ENCODE peak calls at places on chromosomes 7 and 10, in four cellular contexts. One of them, this sample, is unnamed.

GRCh38 chr10:124903119-124903518 is 38.8 kb upstream of the ZRANB1 start:
- DNase-seq in adrenal gland: peak; percentile 79
- DNase-seq in fibroblast of lung: no peak
- DNase-seq in IMR-90: no peak
- DNase-seq in this sample: no peak

GRCh38 chr10:89426230-89426868 is 12.0 kb downstream of the IFIT5 start:
- DNase-seq in adrenal gland: no peak
- DNase-seq in fibroblast of lung: peak; percentile 56
- DNase-seq in IMR-90: peak; percentile 75
- DNase-seq in this sample: no peak

GRCh38 chr10:25083546-25084111 is 67.2 kb downstream of the THNSL1 start:
- DNase-seq in adrenal gland: peak; percentile 83
- DNase-seq in fibroblast of lung: peak; percentile 24
- DNase-seq in IMR-90: no peak
- DNase-seq in this sample: no peak

GRCh38 chr10:28681928-28682750 is 4.8 kb downstream of the BAMBI start:
- DNase-seq in adrenal gland: no peak
- DNase-seq in fibroblast of lung: no peak
- DNase-seq in IMR-90: no peak
- DNase-seq in this sample: no peak

GRCh38 chr10:72088879-72089585 is 681 bp upstream of the SPOCK2 start:
- DNase-seq in adrenal gland: peak; percentile 85
- DNase-seq in fibroblast of lung: no peak
- DNase-seq in IMR-90: no peak
- DNase-seq in this sample: no peak

GRCh38 chr7:31488562-31489203 is 25.2 kb upstream of the ITPRID1 start:
- DNase-seq in adrenal gland: peak; percentile 62
- DNase-seq in fibroblast of lung: peak; percentile 78
- DNase-seq in IMR-90: no peak
- DNase-seq in this sample: no peak

GRCh38 chr7:12315049-12315448 is 88.6 kb downstream of the VWDE start:
- DNase-seq in adrenal gland: no peak
- DNase-seq in fibroblast of lung: peak; percentile 18
- DNase-seq in IMR-90: no peak
- DNase-seq in this sample: no peak

GRCh38 chr10:15745748-15746147 is 26.0 kb upstream of the ITGA8 start:
- DNase-seq in adrenal gland: peak; percentile 62
- DNase-seq in fibroblast of lung: peak; percentile 45
- DNase-seq in IMR-90: peak; percentile 1
- DNase-seq in this sample: peak; percentile 20

GRCh38 chr10:5591336-5591824 is 66.6 kb downstream of the CALML3 start:
- DNase-seq in adrenal gland: no peak
- DNase-seq in fibroblast of lung: no peak
- DNase-seq in IMR-90: no peak
- DNase-seq in this sample: no peak

GRCh38 chr10:104735469-104735868 is 94.4 kb downstream of the SORCS3 start:
- DNase-seq in adrenal gland: no peak
- DNase-seq in fibroblast of lung: no peak
- DNase-seq in IMR-90: no peak
- DNase-seq in this sample: no peak

GRCh38 chr7:111232249-111233084 is 141.5 kb downstream of the LRRN3 start:
- DNase-seq in adrenal gland: no peak
- DNase-seq in fibroblast of lung: peak; percentile 76
- DNase-seq in IMR-90: peak; percentile 75
- DNase-seq in this sample: no peak

GRCh38 chr7:73717991-73718405 is 1.5 kb downstream of the STX1A start:
- DNase-seq in adrenal gland: no peak
- DNase-seq in fibroblast of lung: peak; percentile 93
- DNase-seq in IMR-90: peak; percentile 93
- DNase-seq in this sample: peak; percentile 53

GRCh38 chr7:88310950-88311674 is 4.4 kb upstream of the STEAP4 start:
- DNase-seq in adrenal gland: no peak
- DNase-seq in fibroblast of lung: no peak
- DNase-seq in IMR-90: no peak
- DNase-seq in this sample: no peak

GRCh38 chr7:102832694-102833093 is 80.1 kb upstream of the LRRC17 start:
- DNase-seq in adrenal gland: no peak
- DNase-seq in fibroblast of lung: no peak
- DNase-seq in IMR-90: no peak
- DNase-seq in this sample: no peak

GRCh38 chr10:119025336-119025735 is 4.2 kb upstream of the NANOS1 start:
- DNase-seq in adrenal gland: peak; percentile 82
- DNase-seq in fibroblast of lung: peak; percentile 82
- DNase-seq in IMR-90: peak; percentile 64
- DNase-seq in this sample: no peak

GRCh38 chr7:15557186-15557585 is 4.6 kb downstream of the AGMO start:
- DNase-seq in adrenal gland: no peak
- DNase-seq in fibroblast of lung: no peak
- DNase-seq in IMR-90: no peak
- DNase-seq in this sample: no peak

GRCh38 chr10:121291828-121292227 is 306.4 kb downstream of the FGFR2 start:
- DNase-seq in adrenal gland: no peak
- DNase-seq in fibroblast of lung: no peak
- DNase-seq in IMR-90: no peak
- DNase-seq in this sample: no peak

GRCh38 chr10:86371116-86371515 is 4.5 kb upstream of the GRID1 start:
- DNase-seq in adrenal gland: peak; percentile 18
- DNase-seq in fibroblast of lung: no peak
- DNase-seq in IMR-90: no peak
- DNase-seq in this sample: no peak

GRCh38 chr10:120457431-120458172 is 575 bp downstream of the PLPP4 start:
- DNase-seq in adrenal gland: no peak
- DNase-seq in fibroblast of lung: peak; percentile 18
- DNase-seq in IMR-90: no peak
- DNase-seq in this sample: no peak

GRCh38 chr7:891805-892204 is 15.5 kb downstream of the GET4 start:
- DNase-seq in adrenal gland: no peak
- DNase-seq in fibroblast of lung: no peak
- DNase-seq in IMR-90: no peak
- DNase-seq in this sample: no peak

GRCh38 chr7:636396-636795 is 90.1 kb upstream of the DNAAF5 start:
- DNase-seq in adrenal gland: no peak
- DNase-seq in fibroblast of lung: peak; percentile 23
- DNase-seq in IMR-90: no peak
- DNase-seq in this sample: no peak

GRCh38 chr7:133282094-133282493 is 29.2 kb downstream of the EXOC4 start:
- DNase-seq in adrenal gland: no peak
- DNase-seq in fibroblast of lung: no peak
- DNase-seq in IMR-90: no peak
- DNase-seq in this sample: no peak

GRCh38 chr7:153066711-153067110 is 307.2 kb downstream of the ACTR3B start:
- DNase-seq in adrenal gland: no peak
- DNase-seq in fibroblast of lung: no peak
- DNase-seq in IMR-90: no peak
- DNase-seq in this sample: no peak

GRCh38 chr7:23261843-23262452 is 15.4 kb downstream of the GPNMB start:
- DNase-seq in adrenal gland: peak; percentile 77
- DNase-seq in fibroblast of lung: peak; percentile 50
- DNase-seq in IMR-90: peak; percentile 67
- DNase-seq in this sample: no peak

GRCh38 chr10:86440874-86441838 is 74.6 kb upstream of the GRID1 start:
- DNase-seq in adrenal gland: no peak
- DNase-seq in fibroblast of lung: peak; percentile 92
- DNase-seq in IMR-90: peak; percentile 91
- DNase-seq in this sample: no peak

GRCh38 chr10:63977329-63977923 is 456.2 kb downstream of the REEP3 start:
- DNase-seq in adrenal gland: peak; percentile 55
- DNase-seq in fibroblast of lung: no peak
- DNase-seq in IMR-90: peak; percentile 13
- DNase-seq in this sample: no peak

GRCh38 chr10:114489521-114490310 is 85.4 kb upstream of the AFAP1L2 start:
- DNase-seq in adrenal gland: no peak
- DNase-seq in fibroblast of lung: peak; percentile 15
- DNase-seq in IMR-90: no peak
- DNase-seq in this sample: no peak

GRCh38 chr10:120578890-120579289 is 121.9 kb downstream of the PLPP4 start:
- DNase-seq in adrenal gland: no peak
- DNase-seq in fibroblast of lung: no peak
- DNase-seq in IMR-90: no peak
- DNase-seq in this sample: no peak

GRCh38 chr7:117597755-117598154 is 117.9 kb downstream of the CFTR start:
- DNase-seq in adrenal gland: no peak
- DNase-seq in fibroblast of lung: no peak
- DNase-seq in IMR-90: no peak
- DNase-seq in this sample: no peak

GRCh38 chr7:16755397-16755796 is 1.8 kb downstream of the TSPAN13 start:
- DNase-seq in adrenal gland: no peak
- DNase-seq in fibroblast of lung: peak; percentile 61
- DNase-seq in IMR-90: peak; percentile 36
- DNase-seq in this sample: no peak

GRCh38 chr7:1422512-1423265 is 36.6 kb downstream of the MICALL2 start:
- DNase-seq in adrenal gland: no peak
- DNase-seq in fibroblast of lung: no peak
- DNase-seq in IMR-90: no peak
- DNase-seq in this sample: no peak

GRCh38 chr7:44326261-44327125 is 1.1 kb upstream of the CAMK2B start:
- DNase-seq in adrenal gland: no peak
- DNase-seq in fibroblast of lung: no peak
- DNase-seq in IMR-90: no peak
- DNase-seq in this sample: no peak

GRCh38 chr7:132655071-132655761 is 78.9 kb upstream of the PLXNA4 start:
- DNase-seq in adrenal gland: peak; percentile 79
- DNase-seq in fibroblast of lung: peak; percentile 71
- DNase-seq in IMR-90: no peak
- DNase-seq in this sample: no peak

GRCh38 chr10:34164029-34164428 is 651.1 kb downstream of the PARD3 start:
- DNase-seq in adrenal gland: no peak
- DNase-seq in fibroblast of lung: no peak
- DNase-seq in IMR-90: no peak
- DNase-seq in this sample: no peak

GRCh38 chr10:3238115-3238871 is 65.7 kb upstream of the PITRM1 start:
- DNase-seq in adrenal gland: no peak
- DNase-seq in fibroblast of lung: no peak
- DNase-seq in IMR-90: no peak
- DNase-seq in this sample: no peak

GRCh38 chr10:34697366-34698247 is 117.5 kb downstream of the PARD3 start:
- DNase-seq in adrenal gland: no peak
- DNase-seq in fibroblast of lung: peak; percentile 43
- DNase-seq in IMR-90: no peak
- DNase-seq in this sample: no peak

GRCh38 chr7:151078233-151079040 is 2.2 kb downstream of the FASTK start:
- DNase-seq in adrenal gland: no peak
- DNase-seq in fibroblast of lung: no peak
- DNase-seq in IMR-90: no peak
- DNase-seq in this sample: no peak

GRCh38 chr10:4034907-4035581 is 250.0 kb upstream of the KLF6 start:
- DNase-seq in adrenal gland: no peak
- DNase-seq in fibroblast of lung: no peak
- DNase-seq in IMR-90: peak; percentile 41
- DNase-seq in this sample: no peak

DNA sequence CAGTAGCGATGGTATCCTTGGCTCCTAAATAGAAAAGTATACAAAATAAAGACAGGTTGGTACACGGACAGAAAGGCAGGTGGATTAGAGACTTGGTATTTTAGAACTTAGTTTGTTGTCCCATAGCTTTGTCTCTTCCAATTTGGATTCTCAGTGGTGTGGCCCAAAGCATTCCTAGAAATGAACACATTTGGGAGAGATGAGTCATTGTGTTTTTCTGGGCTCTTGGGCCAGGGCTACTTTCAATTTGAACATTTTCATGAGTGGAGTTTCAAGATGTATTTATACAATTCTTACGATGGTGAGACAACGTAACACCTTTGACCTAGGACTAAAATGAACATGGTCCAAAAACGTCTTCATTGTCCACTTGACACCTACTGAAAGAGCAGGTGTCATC is 225.1 kb upstream of the YAE1 start:
- DNase-seq in adrenal gland: no peak
- DNase-seq in fibroblast of lung: peak; percentile 2
- DNase-seq in IMR-90: no peak
- DNase-seq in this sample: no peak
- TF ChIP-seq CTCF in adrenal gland: no peak
- TF ChIP-seq CTCF in fibroblast of lung: no peak
- TF ChIP-seq CTCF in IMR-90: no peak
- TF ChIP-seq CTCF in this sample: no peak

GRCh38 chr7:128741491-128741890 is 2.3 kb downstream of the CALU start:
- DNase-seq in adrenal gland: no peak
- DNase-seq in fibroblast of lung: no peak
- DNase-seq in IMR-90: no peak
- DNase-seq in this sample: no peak
- H3K4me3 ChIP-seq in adrenal gland: no peak overlapping the region
- H3K4me3 ChIP-seq in fibroblast of lung: peak overlapping the region; percentile 99
- H3K4me3 ChIP-seq in IMR-90: no peak overlapping the region
- H3K4me3 ChIP-seq in this sample: peak overlapping the region; percentile 94

GRCh38 chr10:123380491-123381085 is 226.4 kb downstream of the BUB3 start:
- DNase-seq in adrenal gland: no peak
- DNase-seq in fibroblast of lung: peak; percentile 31
- DNase-seq in IMR-90: no peak
- DNase-seq in this sample: no peak
- TF ChIP-seq CTCF in adrenal gland: peak; percentile 52
- TF ChIP-seq CTCF in fibroblast of lung: no peak
- TF ChIP-seq CTCF in IMR-90: peak; percentile 22
- TF ChIP-seq CTCF in this sample: no peak

GRCh38 chr7:114922652-114923402 is 933 bp downstream of the MDFIC start:
- DNase-seq in adrenal gland: peak; percentile 73
- DNase-seq in fibroblast of lung: peak; percentile 80
- DNase-seq in IMR-90: peak; percentile 77
- DNase-seq in this sample: no peak

GRCh38 chr7:114921636-114922150 is at the start of gene MDFIC:
- DNase-seq in adrenal gland: peak; percentile 67
- DNase-seq in fibroblast of lung: no peak
- DNase-seq in IMR-90: no peak
- DNase-seq in this sample: no peak

GRCh38 chr7:114924066-114924712 is 2.3 kb downstream of the MDFIC start:
- DNase-seq in adrenal gland: no peak
- DNase-seq in fibroblast of lung: no peak
- DNase-seq in IMR-90: no peak
- DNase-seq in this sample: no peak

GRCh38 chr7:114923403-114923713 is 1.5 kb downstream of the MDFIC start:
- DNase-seq in adrenal gland: no peak
- DNase-seq in fibroblast of lung: no peak
- DNase-seq in IMR-90: no peak
- DNase-seq in this sample: no peak

DNA sequence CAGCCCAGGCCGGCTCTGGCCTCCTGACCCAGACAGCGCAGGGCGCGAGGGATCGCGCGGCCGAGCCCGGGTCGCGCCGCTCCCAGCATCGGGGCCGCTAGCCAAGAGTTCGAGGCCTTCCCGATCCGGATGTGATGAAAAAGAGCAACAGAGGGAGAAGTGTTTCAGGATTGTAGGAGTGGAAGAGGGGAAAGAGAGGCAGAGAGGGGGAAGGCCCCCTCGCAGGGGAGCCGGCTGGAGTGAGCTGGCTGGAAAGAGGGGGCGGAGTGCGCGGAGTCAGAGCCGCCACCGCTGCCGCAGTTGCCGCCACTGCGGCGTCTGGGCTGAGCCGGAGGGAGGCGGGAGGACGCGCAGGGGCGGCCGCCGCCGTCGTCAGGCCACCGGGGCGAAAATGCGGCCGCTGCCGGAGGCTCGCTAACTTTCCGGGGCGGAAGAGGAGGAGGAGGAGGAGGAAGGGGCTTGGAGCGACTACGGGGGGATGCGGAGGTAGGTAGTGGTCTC is 307 bp downstream of the MDFIC start:
- DNase-seq in adrenal gland: peak; percentile 61
- DNase-seq in fibroblast of lung: peak; percentile 72
- DNase-seq in IMR-90: peak; percentile 64
- DNase-seq in this sample: no peak
- H3K4me3 ChIP-seq in adrenal gland: peak overlapping the region; percentile 12
- H3K4me3 ChIP-seq in fibroblast of lung: peak overlapping the region; percentile 87
- H3K4me3 ChIP-seq in IMR-90: peak overlapping the region; percentile 68
- H3K4me3 ChIP-seq in this sample: peak overlapping the region; percentile 70

This sample was measured in HFF-Myc.